ENCODE peak calls at places on chromosomes 6 and 20, in six cellular contexts. P is naive thymus-derived CD8-positive, alpha-beta T cell; Y is heart right ventricle; I is NCI-H1436; T is endothelial cell; H is AG20443. W is an unnamed sample.

GRCh38 chr20:35462351-35462750 is 7.0 kb downstream of the CEP250 start:
- DNase-seq in H (no peak), P (no peak), Y (no peak), T (no peak), I (peak; percentile 91), W (no peak)

GRCh38 chr6:147141690-147142308 is 62.4 kb upstream of the STXBP5 start:
- DNase-seq in I (no peak), Y (no peak), P (no peak), T (no peak), H (no peak), W (no peak)

GRCh38 chr6:34560366-34561226 is 4.5 kb upstream of the SPDEF start:
- DNase-seq in H (peak; percentile 52), P (no peak), I (no peak), T (no peak), Y (no peak), W (no peak)

GRCh38 chr20:47487175-47487917 is 14.3 kb upstream of the NCOA3 start:
- DNase-seq in Y (no peak), T (no peak), H (no peak), I (no peak), P (peak; percentile 38), W (no peak)

GRCh38 chr6:28081486-28081751 is 1.1 kb downstream of the ZNF165 start:
- DNase-seq in Y (no peak), T (peak; percentile 12), H (no peak), I (no peak), P (peak; percentile 25), W (no peak)

GRCh38 chr6:50974319-50974718 is 155.6 kb downstream of the TFAP2B start:
- DNase-seq in P (no peak), H (no peak), T (no peak), Y (no peak), I (no peak), W (no peak)

GRCh38 chr6:37021356-37022129 is 16.1 kb downstream of the FGD2 start:
- DNase-seq in P (peak; percentile 56), I (no peak), T (peak; percentile 58), Y (no peak), H (peak; percentile 40), W (no peak)

GRCh38 chr20:39961667-39962066 is 727.4 kb downstream of the MAFB start:
- DNase-seq in I (no peak), Y (no peak), T (no peak), P (no peak), H (no peak), W (no peak)

GRCh38 chr6:12813321-12813720 is 96.8 kb downstream of the PHACTR1 start:
- DNase-seq in I (no peak), Y (no peak), P (no peak), T (no peak), H (peak; percentile 60), W (no peak)

GRCh38 chr6:107713214-107713962 is 110.7 kb downstream of the SCML4 start:
- DNase-seq in Y (no peak), H (peak; percentile 31), I (no peak), T (no peak), P (no peak), W (no peak)

GRCh38 chr6:29989211-29989610 is 46.9 kb downstream of the HLA-A start:
- DNase-seq in Y (no peak), H (no peak), T (no peak), I (no peak), P (no peak), W (no peak)

GRCh38 chr6:157034433-157035230 is 257.5 kb downstream of the ARID1B start:
- DNase-seq in H (peak; percentile 29), Y (no peak), P (no peak), T (no peak), I (peak; percentile 53), W (peak; percentile 60)

GRCh38 chr20:18058661-18059467 is 1.1 kb upstream of the OVOL2 start:
- DNase-seq in H (peak; percentile 44), P (no peak), T (peak; percentile 26), Y (no peak), I (peak; percentile 48), W (peak; percentile 67)

GRCh38 chr20:10853176-10853575 is 179.4 kb upstream of the JAG1 start:
- DNase-seq in P (no peak), T (no peak), I (no peak), Y (no peak), H (no peak), W (no peak)

GRCh38 chr6:121666809-121667208 is 231.4 kb downstream of the GJA1 start:
- DNase-seq in I (no peak), H (peak; percentile 68), P (no peak), Y (peak; percentile 21), T (no peak), W (peak; percentile 32)

GRCh38 chr6:2816158-2816557 is 25.5 kb downstream of the SERPINB1 start:
- DNase-seq in I (no peak), Y (no peak), H (no peak), T (no peak), P (no peak), W (no peak)

GRCh38 chr20:49505518-49505917 is 23.1 kb upstream of the KCNB1 start:
- DNase-seq in P (no peak), T (peak; percentile 85), H (peak; percentile 39), I (no peak), Y (peak; percentile 22), W (no peak)

GRCh38 chr6:50712291-50712690 is 1.0 kb upstream of the TFAP2D start:
- DNase-seq in T (no peak), Y (no peak), I (no peak), P (no peak), H (no peak), W (no peak)

GRCh38 chr6:10465633-10466499 is 51.0 kb upstream of the TFAP2A start:
- DNase-seq in H (peak; percentile 57), I (peak; percentile 29), T (peak; percentile 70), Y (no peak), P (no peak), W (peak; percentile 66)

GRCh38 chr6:636488-636887 is 20.4 kb downstream of the HUS1B start:
- DNase-seq in I (no peak), H (no peak), Y (no peak), P (no peak), T (no peak), W (no peak)

GRCh38 chr20:59207742-59208357 is 44.2 kb downstream of the ZNF831 start:
- DNase-seq in H (no peak), T (peak; percentile 77), P (peak; percentile 78), Y (peak; percentile 61), I (no peak), W (peak; percentile 56)

GRCh38 chr6:168100011-168100802 is 21.2 kb upstream of the FRMD1 start:
- DNase-seq in T (no peak), Y (no peak), H (no peak), I (no peak), P (no peak), W (no peak)

W was measured in HEK293T.